ENCODE peak calls at places on chromosomes 13 and 19, in four cellular contexts. N is GM12878, H is HL-60, O is K562. A is an unnamed sample.

GRCh38 chr19:51651216-51651846 is 4.7 kb upstream of the SIGLEC14 start:
- DNase-seq in H (peak; percentile 91), N (no peak), O (no peak), A (no peak)

GRCh38 chr19:18120127-18120526 is 22.5 kb downstream of the MAST3 start:
- DNase-seq in N (no peak), O (no peak), H (no peak), A (no peak)

GRCh38 chr19:44732235-44733014 is 16.1 kb upstream of the BCL3 start:
- DNase-seq in H (peak; percentile 71), N (no peak), O (no peak), A (no peak)

GRCh38 chr19:1117654-1118053 is 13.9 kb downstream of the GPX4 start:
- DNase-seq in O (no peak), N (no peak), H (no peak), A (no peak)

GRCh38 chr13:90683711-90684131 is 663.8 kb upstream of the MIR17HG start:
- DNase-seq in N (no peak), O (no peak), H (no peak), A (no peak)

GRCh38 chr19:56301152-56301551 is 13.5 kb downstream of the ZSCAN5A start:
- DNase-seq in O (no peak), N (no peak), H (no peak), A (no peak)

GRCh38 chr19:2703691-2704216 is 1.3 kb upstream of the GNG7 start:
- DNase-seq in N (no peak), O (no peak), H (no peak), A (no peak)

GRCh38 chr19:55447421-55448174 is 4.5 kb upstream of the SHISA7 start:
- DNase-seq in O (peak; percentile 6), N (no peak), H (peak; percentile 91), A (no peak)

GRCh38 chr13:40137400-40137799 is 481.9 kb downstream of the COG6 start:
- DNase-seq in N (no peak), O (no peak), H (no peak), A (no peak)

GRCh38 chr19:1373534-1374249 is 10.0 kb upstream of the NDUFS7 start:
- DNase-seq in H (no peak), O (no peak), N (no peak), A (no peak)

GRCh38 chr13:75365724-75366173 is 116.2 kb downstream of the TBC1D4 start:
- DNase-seq in O (no peak), N (peak; percentile 78), H (no peak), A (no peak)

GRCh38 chr13:52156724-52157251 is 2.6 kb downstream of the NEK3 start:
- DNase-seq in H (no peak), O (no peak), N (no peak), A (no peak)

GRCh38 chr19:3275583-3276340 is 51.3 kb downstream of the CELF5 start:
- DNase-seq in N (peak; percentile 23), O (peak; percentile 99), H (peak; percentile 48), A (peak; percentile 94)

GRCh38 chr19:51644636-51645271 is 1.9 kb downstream of the SIGLEC14 start:
- DNase-seq in N (no peak), O (no peak), H (peak; percentile 67), A (no peak)

GRCh38 chr19:1140673-1141072 is 33.4 kb downstream of the SBNO2 start:
- DNase-seq in N (no peak), H (no peak), O (no peak), A (no peak)

GRCh38 chr19:17020380-17020779 is 6.2 kb downstream of the CPAMD8 start:
- DNase-seq in H (no peak), O (no peak), N (no peak), A (no peak)

GRCh38 chr19:19123386-19123785 is 14.9 kb downstream of the TMEM161A start:
- DNase-seq in H (no peak), N (no peak), O (no peak), A (no peak)

GRCh38 chr13:80006940-80007339 is 334.0 kb downstream of the SPRY2 start:
- DNase-seq in O (no peak), N (no peak), H (no peak), A (no peak)

GRCh38 chr13:98570929-98571372 is 6.0 kb downstream of the STK24 start:
- DNase-seq in O (no peak), H (no peak), N (peak; percentile 92), A (peak; percentile 49)

GRCh38 chr19:51418707-51419106 is 1.3 kb upstream of the SIGLEC10 start:
- DNase-seq in O (no peak), H (no peak), N (no peak), A (no peak)

GRCh38 chr19:40797166-40797962 is 1.6 kb upstream of the EGLN2 start:
- DNase-seq in O (no peak), H (no peak), N (no peak), A (no peak)

GRCh38 chr13:50691682-50692263 is 151.7 kb downstream of the DLEU7 start:
- DNase-seq in O (no peak), N (no peak), H (no peak), A (no peak)

GRCh38 chr19:44367024-44367423 is 10.5 kb upstream of the ZNF112 start:
- DNase-seq in O (no peak), H (no peak), N (no peak), A (no peak)

GRCh38 chr13:79725841-79726240 is 244.9 kb downstream of the NDFIP2 start:
- DNase-seq in O (no peak), H (no peak), N (no peak), A (no peak)

GRCh38 chr19:46900341-46900740 is 39.5 kb downstream of the ARHGAP35 start:
- DNase-seq in H (no peak), N (no peak), O (no peak), A (no peak)

GRCh38 chr13:74883834-74884233 is 598.1 kb downstream of the TBC1D4 start:
- DNase-seq in O (no peak), N (no peak), H (no peak), A (no peak)

GRCh38 chr19:51022526-51022925 is 3.0 kb upstream of the KLK10 start:
- DNase-seq in H (no peak), O (no peak), N (no peak), A (no peak)

GRCh38 chr13:98541701-98542203 is 35.2 kb downstream of the STK24 start:
- DNase-seq in O (no peak), N (no peak), H (no peak), A (no peak)

GRCh38 chr13:65292488-65292901 is 1937.6 kb downstream of the PCDH9 start:
- DNase-seq in O (no peak), H (no peak), N (no peak), A (no peak)

GRCh38 chr13:98490195-98490771 is 86.6 kb downstream of the STK24 start:
- DNase-seq in H (no peak), N (no peak), O (no peak), A (no peak)

GRCh38 chr13:32587774-32588165 is 1.5 kb downstream of the PDS5B start:
- DNase-seq in O (no peak), H (peak; percentile 61), N (no peak), A (no peak)
- TF ChIP-seq SPI1 in O (no peak), H (no peak), N (no peak), A (no peak)

DNA sequence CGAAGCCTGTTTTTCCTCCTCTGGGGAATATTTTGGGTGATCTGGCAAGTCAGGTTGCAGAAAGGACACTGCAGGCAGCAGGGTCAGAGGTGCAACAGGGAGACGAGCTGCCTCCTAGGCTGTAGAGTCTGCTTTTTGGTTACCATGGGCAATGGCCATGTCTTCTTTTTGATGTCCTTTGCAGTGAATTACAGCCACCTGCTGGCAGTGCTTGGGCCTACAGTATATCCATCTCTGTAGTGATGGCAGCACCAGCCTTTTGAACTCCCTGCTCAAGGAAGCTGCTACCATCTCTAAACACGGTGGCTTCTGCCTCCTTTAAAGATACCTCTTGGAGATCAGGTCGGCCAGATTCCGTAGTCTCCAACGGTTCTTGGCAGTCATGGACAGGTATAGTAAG is 73.9 kb downstream of the WTIP start:
- DNase-seq in H (peak; percentile 10), N (no peak), O (no peak), A (no peak)
- TF ChIP-seq SPI1 in H (no peak), N (no peak), O (no peak), A (no peak)

GRCh38 chr19:38883286-38883685 is 5.2 kb upstream of the RINL start:
- DNase-seq in O (no peak), N (no peak), H (no peak), A (no peak)
- TF ChIP-seq SPI1 in O (no peak), N (no peak), H (no peak), A (no peak)

GRCh38 chr13:36778083-36778671 is 40.8 kb upstream of the RFXAP start:
- DNase-seq in N (peak; percentile 20), O (no peak), H (no peak), A (no peak)
- TF ChIP-seq SPI1 in N (peak; percentile 10), O (no peak), H (no peak), A (no peak)

DNA sequence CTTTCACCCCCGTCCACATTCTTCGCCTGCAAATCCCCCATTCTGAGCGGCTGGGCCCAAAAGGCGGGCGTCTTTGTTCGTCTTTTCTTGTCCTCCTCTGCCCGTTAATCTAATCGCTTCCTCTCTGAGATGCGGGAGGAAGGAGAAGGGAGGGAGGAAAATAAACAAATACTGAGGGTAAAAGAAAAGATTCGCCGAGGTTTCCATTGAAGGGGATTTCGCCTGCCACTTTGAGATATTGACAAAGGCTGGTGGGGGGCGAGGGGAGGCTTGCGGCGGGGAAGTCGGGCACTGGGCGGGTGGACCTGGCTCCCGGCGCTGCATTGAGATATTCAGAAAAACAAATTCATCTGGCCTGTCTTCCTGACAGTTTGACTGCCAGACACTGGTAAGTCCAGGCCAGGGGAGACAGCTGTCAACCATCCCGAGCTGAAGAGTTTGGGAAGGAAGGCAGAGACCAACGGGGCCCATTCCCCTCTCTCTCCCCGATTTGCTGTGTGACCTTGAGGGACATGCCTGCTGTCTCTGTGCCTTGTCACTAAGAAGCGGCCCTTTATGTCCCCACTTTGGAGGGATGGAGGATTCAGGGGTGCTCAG is 37.7 kb downstream of the ZNRF4 start:
- DNase-seq in N (no peak), O (no peak), H (no peak), A (no peak)
- TF ChIP-seq SPI1 in N (no peak), O (no peak), H (no peak), A (no peak)

GRCh38 chr19:48991823-48992570 is 1.1 kb downstream of the GYS1 start:
- DNase-seq in H (peak; percentile 51), O (peak; percentile 48), N (no peak), A (peak; percentile 47)
- TF ChIP-seq SPI1 in H (peak; percentile 8), O (peak; percentile 40), N (no peak), A (peak; percentile 2)

DNA sequence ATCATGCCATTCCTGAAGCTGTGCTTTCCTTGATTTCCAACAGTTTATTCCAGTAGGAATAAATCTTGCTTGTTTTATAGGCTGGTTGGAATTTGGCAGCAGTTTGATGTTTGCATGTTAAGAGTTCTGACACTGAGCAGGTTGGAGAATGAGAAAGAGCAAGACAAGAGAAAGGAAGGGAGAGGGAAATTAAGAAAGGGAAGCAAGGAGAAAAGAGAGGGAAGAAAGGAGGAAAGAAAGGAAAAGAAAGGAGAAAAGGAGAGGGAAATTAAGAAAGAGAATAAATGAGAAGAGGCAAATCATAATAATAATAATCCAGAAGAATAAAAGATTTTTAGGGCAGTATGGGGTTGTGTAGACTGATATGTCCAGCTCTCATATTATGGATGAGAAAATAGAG is 28.4 kb upstream of the UQCRFS1 start:
- DNase-seq in O (no peak), H (no peak), N (no peak), A (no peak)
- TF ChIP-seq SPI1 in O (no peak), H (no peak), N (no peak), A (no peak)